ENCODE peak calls at places on chromosomes 13 and 19, in six cellular contexts. C is breast epithelium, P is heart left ventricle, K is esophagus squamous epithelium, Y is esophagus muscularis mucosa, O is transverse colon. N is an unnamed sample. For H3K27me3, the result is how much of the 10 kb centered on the place peaks cover.

GRCh38 chr19:46144756-46145155 is 3.3 kb upstream of the IGFL2 start:
- DNase-seq in C (no peak), P (no peak), K (no peak), Y (peak), O (peak), N (no peak)

GRCh38 chr19:7988307-7988706 is 17.1 kb downstream of the ELAVL1 start:
- DNase-seq in C (no peak), P (no peak), K (no peak), Y (no peak), O (no peak), N (no peak)

GRCh38 chr13:113554333-113554700 is 30.2 kb upstream of the TFDP1 start:
- DNase-seq in C (peak), P (no peak), K (no peak), Y (peak), O (no peak), N (no peak)

GRCh38 chr13:23350009-23350408 is 83.5 kb downstream of the SACS start:
- DNase-seq in C (no peak), P (no peak), K (no peak), Y (no peak), O (no peak), N (no peak)

GRCh38 chr19:11243798-11244169 is 4.4 kb downstream of the ANGPTL8 start:
- DNase-seq in C (no peak), P (no peak), K (no peak), Y (no peak), O (no peak), N (no peak)

GRCh38 chr13:108213946-108214345 is 1.4 kb downstream of the LIG4 start:
- DNase-seq in C (no peak), P (no peak), K (no peak), Y (no peak), O (no peak), N (no peak)

GRCh38 chr19:49151339-49152217 is 3.6 kb downstream of the HRC start:
- DNase-seq in C (peak), P (peak), K (no peak), Y (no peak), O (peak), N (peak)

GRCh38 chr13:47000166-47000565 is 103.3 kb upstream of the HTR2A start:
- DNase-seq in C (no peak), P (no peak), K (no peak), Y (no peak), O (no peak), N (no peak)

GRCh38 chr13:64688893-64689677 is 2541.1 kb downstream of the PCDH9 start:
- DNase-seq in C (no peak), P (no peak), K (no peak), Y (no peak), O (no peak), N (no peak)

GRCh38 chr19:15464394-15465385 is at the start of gene RASAL3:
- DNase-seq in C (no peak), P (no peak), K (no peak), Y (no peak), O (peak), N (no peak)

GRCh38 chr13:95643814-95644598 is 500 bp downstream of the DZIP1 start:
- DNase-seq in C (no peak), P (no peak), K (no peak), Y (no peak), O (no peak), N (no peak)

GRCh38 chr13:28533441-28534166 is 38.7 kb upstream of the FLT1 start:
- DNase-seq in C (no peak), P (no peak), K (no peak), Y (no peak), O (no peak), N (no peak)
- H3K27ac ChIP-seq in C (no peak), P (peak), K (no peak), Y (peak), O (no peak), N (no peak)

GRCh38 chr19:42254850-42255765 is at the start of gene ERF:
- DNase-seq in C (peak), P (peak), K (peak), Y (peak), O (peak), N (peak)

GRCh38 chr19:42251572-42251990 is 3.3 kb downstream of the ERF start:
- DNase-seq in C (peak), P (no peak), K (no peak), Y (no peak), O (no peak), N (peak)

GRCh38 chr19:42254083-42254849 is 662 bp downstream of the ERF start:
- DNase-seq in C (peak), P (peak), K (no peak), Y (peak), O (peak), N (peak)

GRCh38 chr19:42252365-42253244 is 2.3 kb downstream of the ERF start:
- DNase-seq in C (peak), P (peak), K (no peak), Y (no peak), O (no peak), N (peak)

DNA sequence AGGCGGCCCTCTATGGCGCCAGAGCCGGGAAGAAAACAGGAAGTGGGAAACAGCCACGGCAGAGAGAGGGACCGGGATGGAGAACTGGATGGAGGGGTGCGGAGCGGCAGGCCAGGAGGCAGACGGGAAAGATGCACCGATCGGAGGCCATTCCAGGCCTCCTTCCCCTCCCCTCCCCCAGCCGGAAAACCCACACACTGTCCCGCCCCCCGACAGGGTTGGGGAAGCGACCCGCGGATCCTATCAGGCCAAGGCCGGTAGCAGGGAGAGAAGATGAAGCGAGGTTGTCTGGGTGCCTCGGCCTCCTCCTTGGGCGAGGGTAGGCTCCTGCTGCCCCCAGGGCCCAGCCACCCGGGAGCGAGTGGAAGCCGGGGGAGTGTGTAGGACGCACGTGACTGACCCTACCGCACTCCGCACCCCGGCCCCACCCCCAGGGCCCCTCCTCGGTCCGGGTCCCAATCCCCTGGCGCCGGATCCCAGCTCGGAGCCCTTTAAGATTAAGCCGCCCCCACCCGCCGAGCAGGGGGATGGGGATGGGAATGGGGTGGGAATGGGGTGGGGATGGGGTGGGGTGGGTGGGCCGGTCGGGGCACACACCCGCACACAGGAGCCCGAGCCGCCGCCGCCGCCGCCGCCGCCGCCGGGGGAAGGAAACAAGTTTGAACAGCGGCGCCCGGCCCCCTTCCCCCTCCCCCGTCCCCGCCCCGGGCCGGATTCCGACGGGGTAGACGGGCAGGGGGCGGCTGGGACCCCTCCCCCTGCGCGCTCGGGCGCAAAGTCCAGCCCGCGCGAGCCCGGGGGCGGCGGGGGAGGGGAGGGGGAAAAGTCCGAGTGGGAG is 1.5 kb downstream of the ERF start:
- DNase-seq in C (peak), P (peak), K (no peak), Y (no peak), O (peak), N (peak)
- TF ChIP-seq POLR2A in C (peak), P (no peak), K (no peak), Y (no peak), O (no peak), N (no peak)

DNA sequence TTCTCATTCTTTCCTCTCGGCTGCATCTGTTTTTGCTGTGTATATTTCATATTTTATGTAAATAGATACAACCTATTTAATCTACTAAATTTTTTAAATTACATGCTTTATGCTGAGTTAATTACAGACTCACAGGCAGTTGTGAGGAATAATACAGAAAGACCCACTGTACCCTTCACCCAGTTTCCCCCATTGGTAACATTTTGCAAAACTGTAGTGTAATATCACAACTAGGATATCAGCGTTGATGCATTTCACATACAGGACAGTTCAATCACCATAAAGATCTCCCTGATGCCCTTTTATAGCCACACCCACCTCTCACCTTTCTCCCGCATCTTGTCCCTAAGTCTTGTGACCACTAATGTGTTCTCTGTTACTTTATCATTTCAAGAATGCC is 43.5 kb downstream of the GSX1 start:
- DNase-seq in C (no peak), P (no peak), K (no peak), Y (no peak), O (no peak), N (no peak)
- H3K27me3 ChIP-seq in C (half or more), P (half or more), K (half or more), Y (under half), O (half or more), N (under half)

DNA sequence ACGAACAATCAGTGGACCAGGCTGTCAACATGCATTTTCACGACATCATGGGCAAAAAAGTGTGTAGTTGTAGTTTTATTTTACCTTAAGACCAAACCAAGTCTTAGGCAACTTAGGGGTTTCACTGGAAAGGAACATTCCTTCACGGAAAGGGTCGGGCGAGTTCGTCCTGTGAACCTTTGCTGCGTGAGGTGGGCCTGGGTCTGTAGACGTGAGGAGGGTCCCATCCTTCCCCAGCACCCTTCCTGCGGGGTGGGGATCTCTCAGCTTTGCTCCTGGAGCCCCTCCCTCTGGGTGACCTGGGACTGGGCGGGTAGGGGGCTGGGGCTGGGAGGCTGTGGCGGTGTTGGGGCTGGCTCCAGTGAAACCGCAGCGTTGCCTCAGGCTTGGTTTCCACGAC is 12.3 kb upstream of the RPS15 start:
- DNase-seq in C (no peak), P (no peak), K (no peak), Y (no peak), O (no peak), N (no peak)
- H3K27ac ChIP-seq in C (no peak), P (no peak), K (peak), Y (no peak), O (no peak), N (no peak)

DNA sequence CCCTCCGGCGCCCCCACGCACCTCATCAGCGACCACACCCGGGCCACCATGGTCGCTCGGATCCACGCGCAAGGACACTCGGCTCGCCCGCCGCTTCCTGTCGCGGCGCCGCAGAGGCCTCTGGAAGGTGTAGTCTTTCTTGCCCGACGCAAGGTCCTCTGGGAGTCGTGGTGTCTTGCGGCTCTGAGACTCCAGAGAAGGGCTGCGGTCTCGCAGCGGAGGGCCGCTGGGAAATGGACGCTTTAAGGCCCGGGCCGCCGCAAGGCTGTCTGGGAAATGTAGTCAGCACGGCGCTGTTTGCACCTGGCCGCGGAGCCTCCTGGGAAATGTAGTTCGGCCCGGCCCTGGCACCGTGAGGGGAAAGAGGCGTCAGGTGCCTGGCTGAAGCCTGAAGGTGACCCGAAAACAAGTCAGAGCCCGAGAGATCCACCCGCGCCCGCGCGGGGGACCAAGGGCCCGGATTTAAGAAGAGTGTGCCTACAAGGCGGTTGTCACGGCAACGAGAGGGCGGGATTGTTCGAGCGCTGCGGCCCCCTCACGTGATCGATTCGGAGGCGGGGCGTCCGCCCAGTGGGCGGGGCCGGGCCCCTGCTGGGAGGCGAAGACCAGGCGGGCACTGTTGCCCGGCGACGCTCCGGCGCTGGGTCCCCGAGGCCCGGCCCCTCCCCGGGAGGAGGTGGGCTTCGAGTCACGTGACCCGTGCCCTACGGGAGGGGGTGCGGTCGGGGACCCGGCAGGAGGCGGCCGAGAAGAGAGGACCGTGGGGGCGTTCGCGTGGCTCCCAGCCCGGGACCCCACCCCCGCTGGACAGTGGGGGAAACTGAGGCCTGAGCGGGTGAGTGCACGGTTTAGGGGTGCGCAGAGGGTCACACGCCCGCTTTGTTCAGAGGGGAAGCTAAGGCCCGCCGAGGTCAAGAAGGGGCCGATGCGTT is at the start of the genes HSD11B1L and MICOS13:
- DNase-seq in C (peak), P (peak), K (peak), Y (peak), O (peak), N (peak)
- TF ChIP-seq POLR2A in C (peak), P (peak), K (no peak), Y (no peak), O (peak), N (peak)

DNA sequence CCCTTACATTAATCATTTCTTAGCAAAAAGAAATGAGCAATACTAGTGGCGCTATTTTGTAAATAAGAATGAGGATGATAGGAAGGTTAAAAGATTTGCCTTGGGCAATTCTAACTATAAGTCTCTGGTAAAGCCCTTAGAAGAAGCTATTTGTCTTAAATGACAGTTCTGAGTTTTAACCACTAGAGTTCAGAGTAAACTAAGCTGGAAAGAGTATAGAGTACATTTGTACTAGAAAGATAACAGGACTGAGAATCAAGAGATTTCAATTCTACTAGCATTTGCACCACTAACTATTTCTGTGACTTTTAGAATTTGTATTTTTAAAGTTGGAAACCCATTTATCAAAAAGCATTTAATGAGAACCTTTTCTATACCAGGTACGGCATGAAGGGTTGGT is 750.3 kb downstream of the OLFM4 start:
- DNase-seq in C (no peak), P (no peak), K (no peak), Y (no peak), O (no peak), N (no peak)
- H3K27me3 ChIP-seq in C (under half), P (under half), K (under half), Y (under half), O (under half), N (under half)

GRCh38 chr13:51713807-51714206 is 90.2 kb downstream of the DHRS12 start:
- DNase-seq in C (no peak), P (no peak), K (no peak), Y (no peak), O (no peak), N (no peak)
- H3K27ac ChIP-seq in C (no peak), P (no peak), K (peak), Y (no peak), O (no peak), N (no peak)

DNA sequence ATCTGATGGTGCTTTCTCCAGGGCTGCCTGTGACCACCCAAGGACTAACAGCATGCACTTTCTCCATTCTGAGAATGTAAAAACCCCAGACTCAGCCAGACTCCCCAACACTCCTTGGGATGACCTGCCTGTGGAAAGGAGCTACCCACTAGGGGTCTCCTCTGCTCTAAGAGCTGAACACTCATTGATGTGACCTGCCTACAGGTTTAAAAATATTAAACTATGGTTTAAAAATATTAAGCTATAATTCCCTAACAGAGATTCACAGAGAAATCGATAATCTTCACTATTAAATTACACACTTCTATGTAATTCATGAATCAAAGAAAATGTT is 696.2 kb upstream of the SLITRK5 start:
- DNase-seq in C (no peak), P (no peak), K (no peak), Y (no peak), O (no peak), N (no peak)
- TF ChIP-seq POLR2A in C (no peak), P (no peak), K (no peak), Y (no peak), O (no peak), N (no peak)

GRCh38 chr19:723247-723646 is 14.5 kb downstream of the PALM start:
- DNase-seq in C (no peak), P (no peak), K (no peak), Y (no peak), O (no peak), N (no peak)
- H3K27me3 ChIP-seq in C (under half), P (under half), K (under half), Y (under half), O (under half), N (under half)

GRCh38 chr13:100597253-100597652 is 8.7 kb upstream of the GGACT start:
- DNase-seq in C (no peak), P (no peak), K (no peak), Y (no peak), O (no peak), N (no peak)

GRCh38 chr13:100601716-100602115 is 13.1 kb upstream of the GGACT start:
- DNase-seq in C (no peak), P (no peak), K (no peak), Y (no peak), O (no peak), N (no peak)

GRCh38 chr13:100600915-100601314 is 12.3 kb upstream of the GGACT start:
- DNase-seq in C (no peak), P (no peak), K (no peak), Y (no peak), O (no peak), N (no peak)

GRCh38 chr13:100602472-100603142 is 14.0 kb upstream of the GGACT start:
- DNase-seq in C (no peak), P (no peak), K (no peak), Y (no peak), O (no peak), N (no peak)

DNA sequence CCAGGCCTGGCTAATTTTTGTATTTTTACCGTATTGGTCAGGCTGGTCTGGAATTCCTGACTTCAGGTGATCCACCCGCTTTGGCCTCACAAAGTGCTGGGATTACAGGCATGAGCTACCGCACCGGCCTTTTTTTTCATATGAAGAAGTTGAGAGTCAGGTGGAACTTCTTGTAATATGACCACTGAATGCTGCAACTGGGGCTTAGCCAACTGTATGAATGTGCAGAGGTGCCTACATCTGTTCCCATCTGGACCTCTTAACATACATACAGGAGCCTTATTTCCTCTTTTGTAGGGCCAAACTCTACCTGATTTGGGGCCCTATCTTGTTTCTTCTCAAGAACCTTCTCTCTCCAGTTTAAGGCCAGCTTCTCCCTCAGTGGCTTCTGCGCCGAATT is 11.9 kb upstream of the GGACT start:
- DNase-seq in C (no peak), P (no peak), K (no peak), Y (no peak), O (no peak), N (no peak)
- H3K27ac ChIP-seq in C (no peak), P (no peak), K (no peak), Y (no peak), O (no peak), N (no peak)

N was measured in ovary.